ENCODE peak calls at places on chromosomes 11 and 22, in eight cellular contexts. O is PC-3, H is neural progenitor cell, F is Peyer's patch, G is endodermal cell, X is IMR-90, U is tibial nerve, L is lower lobe of right lung. V is an unnamed sample.
A peak's percentile ranks its signal among the peaks of the same experiment; 100 is the strongest.

GRCh38 chr11:19499999-19500398 is 212.6 kb upstream of the NAV2 start:
- DNase-seq in O (no peak), H (no peak), F (no peak), G (no peak), X (peak; percentile 68), U (no peak), L (no peak), V (no peak)

GRCh38 chr11:69642913-69643632 is 2.1 kb downstream of the CCND1 start:
- DNase-seq in O (peak; percentile 85), H (peak; percentile 93), F (peak; percentile 88), G (peak; percentile 91), X (peak; percentile 74), U (peak; percentile 57), L (peak; percentile 85), V (peak; percentile 42)

GRCh38 chr22:24503137-24503850 is 8.2 kb downstream of the UPB1 start:
- DNase-seq in O (peak; percentile 47), H (peak; percentile 66), F (no peak), G (peak; percentile 90), X (peak; percentile 63), U (no peak), L (peak; percentile 64), V (peak; percentile 38)

GRCh38 chr11:70153133-70153727 is 49.9 kb upstream of the FADD start:
- DNase-seq in O (no peak), H (no peak), F (no peak), G (no peak), X (no peak), U (no peak), L (no peak), V (no peak)

GRCh38 chr11:134654161-134654915 is 242.3 kb upstream of the B3GAT1 start:
- DNase-seq in O (no peak), H (no peak), F (peak; percentile 24), G (peak; percentile 48), X (no peak), U (no peak), L (no peak), V (no peak)

GRCh38 chr11:11998091-11998781 is 10.2 kb downstream of the DKK3 start:
- DNase-seq in O (peak; percentile 88), H (no peak), F (no peak), G (no peak), X (peak; percentile 95), U (no peak), L (no peak), V (peak; percentile 94)

GRCh38 chr11:130816516-130816915 is 99.8 kb downstream of the SNX19 start:
- DNase-seq in O (no peak), H (no peak), F (no peak), G (no peak), X (no peak), U (no peak), L (no peak), V (no peak)

GRCh38 chr11:117949062-117949461 is 19.9 kb upstream of the TMPRSS13 start:
- DNase-seq in O (no peak), H (no peak), F (no peak), G (no peak), X (no peak), U (no peak), L (no peak), V (no peak)

GRCh38 chr11:48055292-48056132 is 75.2 kb downstream of the PTPRJ start:
- DNase-seq in O (peak; percentile 96), H (no peak), F (no peak), G (no peak), X (peak; percentile 47), U (no peak), L (no peak), V (peak; percentile 51)

GRCh38 chr22:41146573-41146972 is 54.2 kb downstream of the EP300 start:
- DNase-seq in O (no peak), H (no peak), F (no peak), G (no peak), X (no peak), U (peak; percentile 21), L (no peak), V (no peak)

GRCh38 chr22:35578836-35579575 is 38.1 kb downstream of the MB start:
- DNase-seq in O (no peak), H (no peak), F (no peak), G (no peak), X (no peak), U (no peak), L (no peak), V (no peak)

GRCh38 chr11:31826530-31827438 is 15.7 kb upstream of the PAX6 start:
- DNase-seq in O (no peak), H (peak; percentile 71), F (peak; percentile 24), G (peak; percentile 78), X (no peak), U (no peak), L (no peak), V (no peak)

GRCh38 chr11:119198925-119199324 is 7.2 kb upstream of the CBL start:
- DNase-seq in O (no peak), H (no peak), F (peak; percentile 24), G (no peak), X (no peak), U (no peak), L (no peak), V (no peak)

GRCh38 chr11:75719089-75719638 is 1.5 kb downstream of the MOGAT2 start:
- DNase-seq in O (no peak), H (peak; percentile 16), F (no peak), G (no peak), X (peak; percentile 7), U (no peak), L (no peak), V (no peak)

GRCh38 chr11:77035041-77035440 is 843 bp downstream of the B3GNT6 start:
- DNase-seq in O (no peak), H (no peak), F (no peak), G (no peak), X (no peak), U (no peak), L (no peak), V (no peak)

GRCh38 chr11:84438565-84438964 is 1152.4 kb upstream of the CCDC90B start:
- DNase-seq in O (no peak), H (no peak), F (no peak), G (no peak), X (no peak), U (no peak), L (no peak), V (no peak)

GRCh38 chr22:28547132-28547842 is 132.4 kb downstream of the TTC28 start:
- DNase-seq in O (peak; percentile 48), H (no peak), F (no peak), G (no peak), X (peak; percentile 81), U (no peak), L (no peak), V (peak; percentile 51)

GRCh38 chr11:29310016-29310415 is 706.8 kb downstream of the KCNA4 start:
- DNase-seq in O (peak; percentile 70), H (no peak), F (no peak), G (no peak), X (peak; percentile 95), U (no peak), L (no peak), V (peak; percentile 88)

GRCh38 chr11:34305095-34305692 is 52.6 kb downstream of the ABTB2 start:
- DNase-seq in O (no peak), H (no peak), F (no peak), G (no peak), X (peak; percentile 39), U (no peak), L (no peak), V (no peak)

GRCh38 chr11:74612877-74613276 is 20.5 kb downstream of the POLD3 start:
- DNase-seq in O (no peak), H (no peak), F (no peak), G (no peak), X (peak; percentile 50), U (no peak), L (no peak), V (no peak)
- H3K36me3 ChIP-seq in O (peaks cover 39% of the 10 kb centered on the region), H (peaks cover 25% of the 10 kb centered on the region), F (peaks cover 2% of the 10 kb centered on the region), G (peaks cover 69% of the 10 kb centered on the region), X (peaks cover 7% of the 10 kb centered on the region), U (no peaks in the 10 kb centered on the region), L (peaks cover 31% of the 10 kb centered on the region), V (peaks cover 3% of the 10 kb centered on the region)

GRCh38 chr22:43890901-43891331 is 897 bp downstream of the PNPLA5 start:
- DNase-seq in O (no peak), H (no peak), F (no peak), G (peak; percentile 71), X (peak; percentile 33), U (no peak), L (no peak), V (no peak)

GRCh38 chr22:43887391-43887790 is 4.4 kb downstream of the PNPLA5 start:
- DNase-seq in O (no peak), H (no peak), F (no peak), G (peak; percentile 23), X (no peak), U (no peak), L (no peak), V (no peak)

GRCh38 chr22:43891360-43892182 is at the start of gene PNPLA5:
- DNase-seq in O (no peak), H (peak; percentile 66), F (no peak), G (peak; percentile 88), X (peak; percentile 38), U (no peak), L (no peak), V (no peak)

GRCh38 chr22:43888740-43889139 is 3.1 kb downstream of the PNPLA5 start:
- DNase-seq in O (no peak), H (no peak), F (no peak), G (no peak), X (no peak), U (no peak), L (no peak), V (no peak)

GRCh38 chr22:43889366-43890253 is 2.2 kb downstream of the PNPLA5 start:
- DNase-seq in O (peak; percentile 19), H (peak; percentile 40), F (no peak), G (peak; percentile 67), X (peak; percentile 46), U (no peak), L (no peak), V (peak; percentile 7)
- TF ChIP-seq CTCF in O (peak; percentile 19), H (peak; percentile 29), F (no peak), G (peak; percentile 52), X (peak; percentile 51), U (no peak), L (no peak), V (peak; percentile 29)

DNA sequence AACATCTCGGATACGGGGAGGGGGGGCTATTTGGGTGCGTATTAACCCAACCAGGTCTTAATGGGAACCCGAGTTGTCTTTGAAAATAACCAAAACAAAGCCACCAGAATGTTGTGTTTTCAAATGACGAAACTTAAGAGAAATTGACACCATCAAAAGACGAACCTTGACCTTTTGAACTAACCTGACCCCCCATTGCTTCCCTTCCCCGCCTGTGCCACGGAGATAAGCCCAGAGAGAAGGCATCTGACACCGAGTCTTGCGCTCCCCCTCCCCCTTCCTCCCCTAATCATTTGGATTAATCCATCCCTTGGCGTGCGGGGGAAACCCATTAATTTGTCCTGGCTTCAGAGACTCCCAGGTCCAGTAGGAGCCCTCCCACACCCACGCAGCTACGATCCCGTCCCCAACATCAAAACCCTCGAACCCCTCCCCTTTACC is 4.5 kb upstream of the GCAT start:
- DNase-seq in O (no peak), H (peak; percentile 72), F (no peak), G (peak; percentile 78), X (no peak), U (no peak), L (no peak), V (no peak)
- H3K4me3 ChIP-seq in O (peak overlapping the region; percentile 82), H (peak overlapping the region; percentile 81), F (no peak overlapping the region), G (peak overlapping the region; percentile 88), X (no peak overlapping the region), U (peak overlapping the region; percentile 73), L (peak overlapping the region; percentile 73), V (peak overlapping the region; percentile 62)

DNA sequence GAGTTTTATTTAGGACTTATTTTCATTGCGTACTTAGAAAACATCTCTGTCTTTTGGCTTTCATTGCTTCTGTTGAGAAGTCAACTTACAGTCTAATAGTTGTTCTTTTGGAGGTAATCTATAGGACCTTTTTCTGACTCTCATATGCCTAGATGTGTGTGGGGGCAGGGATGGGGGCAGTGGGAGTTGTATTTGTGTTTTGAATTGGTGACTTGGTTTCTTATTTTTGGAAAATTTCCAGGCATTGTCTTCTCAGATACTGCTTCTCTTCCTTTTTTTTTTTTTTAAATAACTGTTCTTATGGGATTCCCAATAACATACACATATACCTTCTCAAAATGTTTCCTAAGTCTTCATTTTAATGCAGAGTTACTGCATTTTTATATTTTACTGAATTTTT is 58.0 kb downstream of the FAR1 start:
- DNase-seq in O (no peak), H (no peak), F (no peak), G (no peak), X (no peak), U (no peak), L (no peak), V (no peak)
- H3K36me3 ChIP-seq in O (peaks cover 37% of the 10 kb centered on the region), H (peaks cover 30% of the 10 kb centered on the region), F (no peaks in the 10 kb centered on the region), G (peaks cover 89% of the 10 kb centered on the region), X (peaks cover 11% of the 10 kb centered on the region), U (no peaks in the 10 kb centered on the region), L (peaks cover 51% of the 10 kb centered on the region), V (peaks cover 6% of the 10 kb centered on the region)

V was measured in bronchial epithelial cell.